ENCODE peak calls at places on chromosomes 11 and 22, in four cellular contexts. B is tibial nerve, Y is pancreas, X is A549. A is an unnamed sample.
A peak's percentile ranks its signal among the peaks of the same experiment; 100 is the strongest.

GRCh38 chr11:122976734-122977454 is 4.7 kb downstream of the BSX start:
- DNase-seq in B (no peak), Y (no peak), X (no peak), A (no peak)

GRCh38 chr22:27110985-27111451 is 453.6 kb downstream of the MIAT start:
- DNase-seq in X (peak; percentile 38), B (no peak), Y (no peak), A (no peak)

GRCh38 chr11:82505384-82505783 is 228.3 kb downstream of the FAM181B start:
- DNase-seq in X (no peak), B (no peak), Y (no peak), A (no peak)

GRCh38 chr22:47567126-47567730 is 804.8 kb downstream of the TBC1D22A start:
- DNase-seq in B (no peak), X (no peak), Y (no peak), A (no peak)

GRCh38 chr11:65150513-65151271 is 16.4 kb upstream of the SYVN1 start:
- DNase-seq in Y (peak; percentile 95), X (peak; percentile 95), B (peak; percentile 68), A (peak; percentile 99)

GRCh38 chr11:118921121-118921928 is 4.4 kb downstream of the BCL9L start:
- DNase-seq in Y (no peak), X (no peak), B (peak; percentile 85), A (peak; percentile 94)

GRCh38 chr11:521179-521688 is 14.1 kb downstream of the HRAS start:
- DNase-seq in X (no peak), B (no peak), Y (no peak), A (no peak)

GRCh38 chr22:35883028-35883620 is 145.5 kb downstream of the RBFOX2 start:
- DNase-seq in Y (no peak), B (no peak), X (no peak), A (no peak)

GRCh38 chr22:50248192-50249084 is 2.6 kb downstream of the HDAC10 start:
- DNase-seq in X (no peak), Y (no peak), B (no peak), A (no peak)

GRCh38 chr11:121482231-121483129 is 29.7 kb upstream of the SORL1-AS1 start:
- DNase-seq in Y (no peak), X (no peak), B (no peak), A (no peak)

GRCh38 chr11:114563077-114563476 is 3.4 kb upstream of the NXPE1 start:
- DNase-seq in X (no peak), B (no peak), Y (no peak), A (no peak)

GRCh38 chr22:26318975-26319374 is 110.1 kb upstream of the ASPHD2 start:
- DNase-seq in B (no peak), Y (no peak), X (no peak), A (no peak)

GRCh38 chr11:73262851-73263495 is 9.2 kb upstream of the P2RY6 start:
- DNase-seq in B (no peak), X (no peak), Y (no peak), A (no peak)

GRCh38 chr11:64430570-64430969 is 71.6 kb downstream of the RPS6KA4 start:
- DNase-seq in X (no peak), B (no peak), Y (no peak), A (no peak)

GRCh38 chr22:20130319-20130718 is 1.3 kb upstream of the ZDHHC8 start:
- DNase-seq in B (no peak), X (no peak), Y (no peak), A (no peak)

GRCh38 chr22:19759994-19760651 is 455 bp upstream of the TBX1 start:
- DNase-seq in B (no peak), Y (no peak), X (no peak), A (no peak)

GRCh38 chr11:77361184-77361583 is 59.7 kb upstream of the GDPD4 start:
- DNase-seq in Y (no peak), B (no peak), X (no peak), A (no peak)

GRCh38 chr11:35968386-35969088 is 24.7 kb downstream of the LDLRAD3 start:
- DNase-seq in B (no peak), Y (no peak), X (no peak), A (no peak)

GRCh38 chr22:21753374-21754111 is 17.9 kb upstream of the YPEL1 start:
- DNase-seq in B (no peak), Y (no peak), X (no peak), A (no peak)

GRCh38 chr22:19811211-19811621 is 43.5 kb downstream of the GNB1L start:
- DNase-seq in Y (peak; percentile 37), B (no peak), X (no peak), A (no peak)

GRCh38 chr11:134120921-134121526 is 52.2 kb downstream of the JAM3 start:
- DNase-seq in Y (no peak), B (peak; percentile 39), X (no peak), A (no peak)

GRCh38 chr22:43474161-43475101 is 62.6 kb downstream of the MPPED1 start:
- DNase-seq in X (no peak), Y (peak; percentile 41), B (no peak), A (no peak)

GRCh38 chr11:122879785-122880184 is 2.8 kb upstream of the JHY start:
- DNase-seq in X (no peak), Y (no peak), B (no peak), A (no peak)

DNA sequence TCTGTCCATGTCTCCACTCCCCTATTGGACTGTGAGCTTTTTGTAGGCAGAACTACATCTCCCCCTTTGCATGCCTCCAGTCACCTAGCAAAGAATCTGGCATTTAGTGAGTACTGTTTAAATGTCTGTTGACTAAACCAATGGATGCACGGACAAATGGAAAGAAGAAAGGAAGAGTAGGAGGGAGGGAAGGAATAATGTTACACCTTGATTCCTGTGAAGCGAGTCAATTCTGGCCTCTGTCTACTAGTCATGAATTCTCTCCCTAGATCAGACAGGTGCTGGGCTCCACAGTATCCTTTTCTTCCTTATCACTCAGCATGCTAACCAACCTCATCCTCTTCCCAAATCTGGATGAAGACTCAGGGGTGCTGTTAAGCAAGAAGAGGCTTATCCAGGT is 33.6 kb downstream of the GALNT18 start:
- DNase-seq in X (no peak), Y (no peak), B (no peak), A (no peak)
- H3K27ac ChIP-seq in X (no peak overlapping the region), Y (no peak overlapping the region), B (no peak overlapping the region), A (no peak overlapping the region)

DNA sequence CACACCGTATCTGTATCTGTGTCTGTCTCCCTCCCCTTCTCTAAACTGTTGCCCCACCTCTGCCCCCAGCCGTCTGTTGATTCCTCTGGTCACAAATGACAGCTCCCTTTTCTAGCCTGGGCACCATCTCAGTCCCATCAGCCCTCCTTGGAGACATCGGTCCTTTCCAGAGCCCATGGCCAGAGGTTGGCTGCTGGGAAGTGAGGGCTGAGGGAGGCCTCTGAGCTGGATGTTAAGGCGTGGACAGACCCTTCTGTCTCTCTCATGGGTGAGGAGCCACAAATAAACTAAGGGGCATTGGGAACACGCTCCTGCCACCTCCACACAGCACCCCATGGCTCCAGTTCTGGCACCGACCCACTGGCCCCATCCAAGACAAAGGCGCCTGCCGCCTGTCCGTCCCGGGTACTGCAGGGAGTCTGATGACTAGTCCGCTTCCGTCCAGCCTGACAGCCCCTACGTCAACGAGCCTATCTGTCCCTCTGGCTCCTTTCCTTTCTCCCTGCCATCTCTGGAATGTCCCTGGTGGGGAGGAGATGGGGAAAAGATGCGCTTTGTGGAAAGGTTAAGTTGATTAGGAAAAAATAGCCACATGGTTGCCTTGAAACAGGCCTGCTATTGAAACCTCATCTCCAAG is 10.5 kb downstream of the PDGFB start:
- DNase-seq in X (no peak), B (no peak), Y (no peak), A (no peak)
- H3K4me1 ChIP-seq in X (peaks cover 10% of the 10 kb centered on the region), B (peaks cover 63% of the 10 kb centered on the region), Y (peaks cover under 1% of the 10 kb centered on the region), A (no peaks in the 10 kb centered on the region)

DNA sequence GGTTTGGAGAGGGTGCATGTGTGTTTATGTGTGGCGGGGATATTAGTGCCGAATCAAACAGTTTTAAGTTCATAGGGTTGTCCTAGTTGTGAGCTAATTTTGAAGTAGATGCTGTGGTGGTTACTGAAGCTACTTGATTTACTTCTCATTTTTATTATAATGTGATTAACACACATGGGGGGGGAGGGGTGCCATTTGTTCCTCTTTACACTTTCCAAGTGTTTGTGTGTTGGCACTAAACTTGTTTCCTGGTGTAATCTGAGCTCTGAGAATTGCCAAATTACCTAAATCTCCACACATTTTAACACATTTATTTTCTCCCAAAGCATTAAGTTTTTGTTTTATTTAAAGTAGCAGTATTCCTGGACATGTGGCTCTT is 60.1 kb downstream of the ZNRF3 start:
- DNase-seq in Y (no peak), X (no peak), B (peak; percentile 46), A (no peak)
- H3K27ac ChIP-seq in Y (no peak overlapping the region), X (peak overlapping the region; percentile 17), B (no peak overlapping the region), A (no peak overlapping the region)

GRCh38 chr22:30197389-30197788 is 49.2 kb downstream of the LIF start:
- DNase-seq in Y (no peak), B (no peak), X (no peak), A (no peak)
- H3K4me1 ChIP-seq in Y (no peaks in the 10 kb centered on the region), B (peaks cover 26% of the 10 kb centered on the region), X (peaks cover 60% of the 10 kb centered on the region), A (peaks cover 9% of the 10 kb centered on the region)

DNA sequence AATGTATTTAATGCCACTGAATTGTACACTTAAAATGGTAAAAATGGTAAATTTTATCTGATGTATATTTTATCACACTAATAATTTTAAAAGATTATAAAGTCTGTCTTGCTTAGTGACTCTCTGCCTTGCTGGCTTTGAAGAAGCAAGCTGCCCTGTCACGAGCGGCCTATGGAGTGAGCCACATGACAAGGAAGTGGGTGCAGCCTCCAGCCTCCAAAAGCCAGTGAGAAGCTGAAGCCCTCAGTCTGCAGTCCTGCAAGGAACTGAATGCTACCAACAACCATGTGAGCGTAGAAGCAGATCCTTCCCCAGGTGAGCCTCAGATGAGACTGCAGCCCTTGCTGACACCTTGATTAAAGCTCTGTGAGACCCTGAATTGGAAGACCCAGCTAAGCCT is 20.0 kb downstream of the C11orf24 start:
- DNase-seq in X (no peak), Y (no peak), B (no peak), A (no peak)
- H3K27ac ChIP-seq in X (no peak overlapping the region), Y (no peak overlapping the region), B (no peak overlapping the region), A (no peak overlapping the region)

GRCh38 chr11:69636512-69636866 is 4.5 kb upstream of the CCND1 start:
- DNase-seq in B (peak; percentile 64), X (peak; percentile 61), Y (peak; percentile 73), A (peak; percentile 81)

GRCh38 chr11:69634590-69634989 is 6.4 kb upstream of the CCND1 start:
- DNase-seq in X (no peak), B (no peak), Y (peak; percentile 39), A (peak; percentile 87)

GRCh38 chr11:69635210-69635609 is 5.7 kb upstream of the CCND1 start:
- DNase-seq in Y (peak; percentile 12), X (no peak), B (no peak), A (no peak)

GRCh38 chr11:69636870-69637600 is 3.9 kb upstream of the CCND1 start:
- DNase-seq in X (no peak), B (no peak), Y (peak; percentile 61), A (no peak)

DNA sequence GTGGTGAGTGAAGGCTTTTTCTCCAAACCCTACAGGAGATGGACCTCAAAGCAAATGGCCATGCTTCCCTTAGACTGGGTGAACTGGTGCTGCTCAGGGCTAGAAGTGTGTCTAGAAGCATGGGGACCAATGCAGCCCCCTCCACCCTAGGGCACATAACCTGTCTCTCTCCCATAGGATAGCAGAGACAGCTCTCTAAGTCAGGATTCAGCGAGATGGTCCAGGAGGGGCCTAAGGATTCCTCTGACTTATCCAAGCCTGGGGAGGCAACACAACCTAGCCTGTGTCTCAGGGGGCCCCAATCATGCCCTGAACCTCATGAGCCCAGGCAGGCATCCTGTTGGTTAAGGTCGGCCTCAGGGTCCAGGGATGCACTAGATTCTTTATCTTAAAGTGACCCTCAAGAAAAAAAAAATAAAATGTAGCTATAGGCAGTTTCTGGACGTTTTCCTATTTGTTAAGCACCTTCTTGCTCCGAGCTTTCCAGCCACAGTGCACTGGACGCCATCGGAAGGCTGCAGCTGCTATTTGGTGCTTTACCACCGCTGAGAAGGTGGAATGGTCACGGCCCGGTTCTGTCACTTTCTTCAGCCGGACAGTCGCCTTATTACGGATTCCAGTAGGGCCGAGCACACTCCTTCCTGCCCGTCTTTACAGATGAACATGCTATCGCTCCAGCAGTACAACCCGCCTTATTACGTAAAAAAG is 5.0 kb upstream of the CCND1 start:
- DNase-seq in B (no peak), X (no peak), Y (peak; percentile 15), A (no peak)
- H3K4me1 ChIP-seq in B (peaks cover 36% of the 10 kb centered on the region), X (peaks cover 17% of the 10 kb centered on the region), Y (peaks cover 22% of the 10 kb centered on the region), A (peaks cover 37% of the 10 kb centered on the region)

GRCh38 chr22:37503850-37504249 is 15.4 kb downstream of the CARD10 start:
- DNase-seq in X (peak; percentile 27), B (no peak), Y (no peak), A (peak; percentile 95)
- H3K27ac ChIP-seq in X (peak overlapping the region; percentile 100), B (peak overlapping the region; percentile 43), Y (peak overlapping the region; percentile 31), A (peak overlapping the region; percentile 92)